ENCODE peak calls at places on chromosomes 11 and 22, in four cellular contexts. A, L, E and G are unnamed samples.

GRCh38 chr11:126640186-126640585 is 284.7 kb downstream of the ST3GAL4 start:
- DNase-seq in E (no peak), A (no peak), L (no peak), G (no peak)

GRCh38 chr11:44658451-44658850 is 68.3 kb upstream of the TSPAN18 start:
- DNase-seq in A (no peak), E (no peak), L (no peak), G (peak)

GRCh38 chr11:44005076-44005800 is 42.5 kb upstream of the ACCSL start:
- DNase-seq in L (peak), A (no peak), E (no peak), G (no peak)

GRCh38 chr11:26599421-26599820 is 27.4 kb upstream of the MUC15 start:
- DNase-seq in E (no peak), A (no peak), L (no peak), G (no peak)

GRCh38 chr11:68160100-68160695 is 39.0 kb upstream of the CHKA start:
- DNase-seq in A (no peak), L (no peak), E (no peak), G (no peak)

GRCh38 chr11:129427376-129427775 is 51.7 kb downstream of the BARX2 start:
- DNase-seq in A (peak), L (peak), E (no peak), G (peak)

GRCh38 chr11:66768088-66768521 is 39.1 kb upstream of the SPTBN2 start:
- DNase-seq in L (no peak), E (no peak), A (peak), G (peak)

GRCh38 chr22:50544746-50545253 is 899 bp upstream of the KLHDC7B start:
- DNase-seq in L (peak), E (no peak), A (no peak), G (peak)

GRCh38 chr22:44181912-44182590 is 1.3 kb downstream of the PARVG start:
- DNase-seq in L (no peak), E (no peak), A (no peak), G (no peak)

GRCh38 chr11:30504468-30504867 is 81.7 kb downstream of the MPPED2 start:
- DNase-seq in L (no peak), A (no peak), E (no peak), G (no peak)

GRCh38 chr11:3010521-3011275 is 18.6 kb upstream of the NAP1L4 start:
- DNase-seq in A (no peak), E (no peak), L (no peak), G (no peak)

GRCh38 chr22:32752868-32753520 is 48.5 kb upstream of the TIMP3 start:
- DNase-seq in L (no peak), E (no peak), A (no peak), G (no peak)

GRCh38 chr11:71391786-71392185 is 56.4 kb downstream of the DHCR7 start:
- DNase-seq in L (no peak), E (no peak), A (no peak), G (no peak)

GRCh38 chr11:103587951-103588788 is 448.3 kb upstream of the DDI1 start:
- DNase-seq in A (no peak), E (no peak), L (no peak), G (peak)

GRCh38 chr11:103652013-103652412 is 384.4 kb upstream of the DDI1 start:
- DNase-seq in L (no peak), A (no peak), E (no peak), G (no peak)

GRCh38 chr11:120974980-120975379 is 48.9 kb upstream of the TBCEL start:
- DNase-seq in E (no peak), L (no peak), A (no peak), G (no peak)

GRCh38 chr22:31828739-31829138 is 74.9 kb downstream of the DEPDC5 start:
- DNase-seq in A (no peak), L (no peak), E (no peak), G (no peak)

GRCh38 chr22:27962268-27963191 is 43.5 kb upstream of the PITPNB start:
- DNase-seq in E (no peak), A (no peak), L (no peak), G (no peak)

GRCh38 chr11:1198766-1199688 is 23.8 kb upstream of the MUC5B start:
- DNase-seq in L (no peak), E (no peak), A (no peak), G (no peak)

GRCh38 chr22:45170001-45170466 is 6.3 kb downstream of the NUP50 start:
- DNase-seq in E (no peak), L (no peak), A (no peak), G (no peak)

GRCh38 chr11:75602916-75603315 is 40.9 kb downstream of the SERPINH1 start:
- DNase-seq in L (no peak), A (no peak), E (peak), G (no peak)

GRCh38 chr22:46129390-46130041 is 20.8 kb upstream of the PPARA start:
- DNase-seq in E (no peak), L (no peak), A (no peak), G (no peak)

DNA sequence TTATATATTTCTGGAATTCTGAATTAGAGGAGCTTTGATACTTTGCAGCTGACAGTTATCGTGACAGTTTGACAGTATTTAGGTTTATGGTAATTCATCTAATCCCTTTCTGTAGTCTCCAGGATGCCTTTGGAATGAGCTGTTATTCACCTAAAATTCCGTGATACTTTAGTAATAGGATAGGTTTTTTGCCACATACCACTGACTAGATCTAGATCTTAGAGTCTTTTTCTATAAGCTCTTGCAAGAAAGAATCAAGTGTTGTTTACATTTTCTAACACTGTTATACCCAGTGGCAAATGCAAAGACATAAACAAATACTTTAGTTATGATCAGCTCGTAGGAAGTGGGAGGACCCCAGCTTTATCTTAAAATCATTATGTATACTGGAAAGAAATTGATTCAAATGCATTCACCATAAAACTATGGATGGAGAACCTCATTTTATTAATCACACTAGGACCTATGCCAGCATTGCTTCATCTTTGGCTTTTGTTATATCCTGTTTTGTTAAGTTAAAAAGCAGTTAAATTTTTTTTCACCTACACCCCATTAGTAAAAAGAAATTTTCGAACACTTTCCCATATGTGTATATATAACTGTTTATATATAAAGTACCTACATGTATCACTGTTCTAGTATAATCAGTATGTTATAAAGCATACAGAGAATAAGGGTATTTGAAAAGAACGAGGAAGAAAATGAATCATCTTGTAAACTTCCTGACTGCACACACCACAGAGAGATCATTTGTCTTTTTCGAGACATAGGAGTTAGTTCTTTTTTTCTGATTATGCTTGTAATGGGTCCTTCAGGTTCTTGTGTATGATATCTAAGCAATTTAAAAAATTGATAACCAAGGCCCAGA is 60.9 kb downstream of the PDHX start:
- DNase-seq in L (no peak), E (peak), A (no peak), G (no peak)
- H3K4me3 ChIP-seq in L (no peak), E (no peak), A (no peak), G (no peak)

GRCh38 chr22:39524089-39524752 is 3.9 kb downstream of the ATF4 start:
- DNase-seq in E (no peak), L (no peak), A (no peak), G (no peak)
- H3K4me3 ChIP-seq in E (no peak), L (no peak), A (no peak), G (no peak)

DNA sequence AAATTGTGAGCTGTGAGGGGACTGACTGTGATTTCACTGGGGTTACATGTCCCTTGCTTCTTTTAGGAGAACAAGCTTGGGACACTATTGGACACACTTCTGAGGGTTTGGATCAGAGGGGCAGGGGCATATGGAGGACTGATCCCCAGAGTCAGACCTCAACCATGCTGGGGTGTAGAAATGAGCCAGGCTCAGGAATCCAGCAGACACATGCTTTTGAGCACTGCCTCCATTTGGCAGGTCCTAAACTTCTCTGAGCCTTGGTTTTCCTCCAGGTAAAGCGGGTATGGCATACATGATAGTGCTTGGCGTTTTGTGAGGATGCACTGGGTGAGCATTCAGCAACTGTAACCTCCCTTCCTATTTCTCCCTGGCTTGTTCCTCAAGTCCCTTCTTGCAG is 74.7 kb downstream of the ADAMTS15 start:
- DNase-seq in A (no peak), E (no peak), L (no peak), G (no peak)
- H3K4me3 ChIP-seq in A (no peak), E (no peak), L (no peak), G (no peak)

DNA sequence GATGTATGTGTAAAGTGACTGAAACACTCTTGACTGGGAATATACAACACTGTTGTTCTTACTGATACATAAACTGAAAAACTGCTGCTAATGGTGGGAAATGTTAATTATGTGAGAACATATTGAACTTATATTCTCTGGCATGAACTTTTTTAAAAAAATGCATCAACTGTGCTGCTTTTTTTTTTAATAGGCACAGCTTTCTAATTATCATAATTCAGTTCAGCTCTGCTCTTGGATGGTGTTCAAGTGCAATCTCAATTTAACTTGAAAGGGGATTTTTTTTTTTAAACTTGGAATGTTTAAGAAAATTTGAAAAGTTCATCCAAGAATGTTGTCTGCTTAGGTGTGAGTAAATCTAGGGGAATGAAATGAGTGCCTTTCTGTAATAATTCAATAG is 5.2 kb downstream of the TEAD1 start:
- DNase-seq in A (no peak), E (no peak), L (no peak), G (no peak)
- H3K4me3 ChIP-seq in A (no peak), E (no peak), L (no peak), G (peak)

GRCh38 chr11:76670475-76671235 is at the start of gene LRRC32:
- DNase-seq in L (peak), A (no peak), E (no peak), G (peak)
- H3K4me3 ChIP-seq in L (peak), A (no peak), E (peak), G (peak)

DNA sequence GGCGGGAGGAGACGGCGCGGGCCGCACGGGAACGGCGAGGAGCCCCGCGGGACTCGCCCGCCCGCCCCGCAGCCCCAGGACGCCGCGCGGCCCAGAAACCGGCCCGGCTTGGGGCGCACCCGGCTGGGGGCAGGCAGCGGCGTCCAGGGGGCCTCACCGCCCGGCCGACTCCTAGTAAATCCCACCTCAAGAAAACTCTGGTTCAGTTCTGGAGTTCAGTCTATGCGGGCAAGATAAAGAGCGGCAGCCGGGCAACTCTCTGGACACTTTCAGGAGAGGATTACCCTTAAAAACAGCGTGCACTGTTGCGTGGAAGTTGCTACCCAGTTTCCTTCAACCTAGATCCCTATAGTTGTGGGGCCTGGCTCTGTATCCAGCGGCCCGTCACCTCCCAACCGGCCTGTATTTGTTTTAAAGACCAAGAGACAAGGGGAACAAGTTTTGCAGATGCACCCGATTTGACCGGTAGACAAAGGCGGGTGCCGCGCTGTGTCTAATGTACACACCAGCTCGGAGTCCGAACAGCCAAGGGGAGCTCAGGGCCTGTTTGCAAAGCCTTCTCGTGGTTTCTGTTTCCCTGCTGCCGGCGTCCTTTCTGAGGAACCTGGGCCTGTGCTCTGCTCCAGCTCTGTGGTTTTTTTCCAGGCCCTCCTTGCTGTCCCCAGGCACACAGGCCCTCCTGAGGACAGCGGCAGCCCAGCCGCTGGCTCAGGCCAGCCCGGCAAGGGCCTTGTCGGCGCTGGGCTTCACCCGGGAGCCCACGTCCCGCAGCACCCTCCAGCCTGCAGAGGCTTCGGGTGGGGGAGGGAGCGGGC is 1.1 kb downstream of the TBX1 start:
- DNase-seq in A (peak), L (no peak), E (peak), G (no peak)
- H3K4me3 ChIP-seq in A (peak), L (no peak), E (peak), G (no peak)

GRCh38 chr22:37062657-37063381 is 11.3 kb downstream of the KCTD17 start:
- DNase-seq in E (no peak), L (no peak), A (no peak), G (no peak)

GRCh38 chr22:37059876-37060449 is 8.4 kb downstream of the KCTD17 start:
- DNase-seq in L (no peak), E (no peak), A (no peak), G (no peak)

GRCh38 chr22:37062366-37062655 is 10.8 kb downstream of the KCTD17 start:
- DNase-seq in L (no peak), E (no peak), A (no peak), G (no peak)

GRCh38 chr22:37061611-37062365 is 10.2 kb downstream of the KCTD17 start:
- DNase-seq in A (no peak), E (no peak), L (no peak), G (no peak)

GRCh38 chr22:37060801-37061610 is 9.5 kb downstream of the KCTD17 start:
- DNase-seq in L (no peak), E (no peak), A (no peak), G (no peak)
- H3K4me3 ChIP-seq in L (no peak), E (no peak), A (no peak), G (no peak)

DNA sequence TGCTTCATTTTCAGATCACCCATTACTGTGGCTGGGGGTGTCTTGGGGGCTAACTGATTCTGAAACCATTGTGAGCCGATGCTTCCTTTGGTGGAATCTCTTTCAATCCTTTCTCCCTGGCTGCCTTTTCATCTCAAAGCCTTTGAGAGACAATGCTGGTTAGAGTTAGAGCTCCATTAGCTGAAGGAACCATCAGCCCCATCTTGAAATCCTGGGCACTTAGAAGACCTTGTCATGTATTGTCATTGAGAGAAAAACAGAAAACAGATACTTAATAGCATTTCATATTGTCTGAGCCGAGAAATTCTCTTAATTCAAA is 6.7 kb downstream of the TEAD1 start:
- DNase-seq in E (no peak), A (no peak), L (no peak), G (no peak)
- H3K4me3 ChIP-seq in E (no peak), A (no peak), L (no peak), G (no peak)